ENCODE peak calls at places on chromosomes 16 and 17, in seven cellular contexts. B is testis, C is upper lobe of left lung, D is uterus, V is K562, P is body of pancreas, R is A549. F is an unnamed sample.

GRCh38 chr17:41967141-41967920 is 736 bp downstream of the CNP start:
- DNase-seq in B (peak), C (peak), D (no peak), V (peak), P (peak), R (no peak), F (peak)

GRCh38 chr16:66895999-66896398 is 15.7 kb downstream of the PDP2 start:
- DNase-seq in B (no peak), C (no peak), D (no peak), V (no peak), P (no peak), R (no peak), F (no peak)

GRCh38 chr16:57532251-57532625 is 4.1 kb downstream of the CCDC102A start:
- DNase-seq in B (peak), C (peak), D (peak), V (no peak), P (no peak), R (no peak), F (no peak)

GRCh38 chr17:9239260-9239820 is 218.0 kb downstream of the NTN1 start:
- DNase-seq in B (no peak), C (peak), D (no peak), V (no peak), P (peak), R (no peak), F (no peak)

GRCh38 chr16:77816293-77816692 is 27.9 kb downstream of the VAT1L start:
- DNase-seq in B (no peak), C (no peak), D (no peak), V (no peak), P (peak), R (no peak), F (no peak)

GRCh38 chr16:74717367-74717766 is 16.7 kb upstream of the MLKL start:
- DNase-seq in B (no peak), C (no peak), D (no peak), V (no peak), P (no peak), R (no peak), F (no peak)

GRCh38 chr17:76122411-76123126 is 18.5 kb downstream of the FOXJ1 start:
- DNase-seq in B (no peak), C (no peak), D (no peak), V (no peak), P (no peak), R (no peak), F (no peak)

GRCh38 chr16:85614338-85615013 is 1.4 kb downstream of the GSE1 start:
- DNase-seq in B (no peak), C (no peak), D (no peak), V (peak), P (peak), R (peak), F (peak)

GRCh38 chr17:3692346-3692745 is 3.6 kb downstream of the P2RX5 start:
- DNase-seq in B (no peak), C (no peak), D (no peak), V (no peak), P (no peak), R (no peak), F (peak)
- TF ChIP-seq POLR2A in B (no peak), C (no peak), D (no peak), V (no peak), P (no peak), R (no peak), F (no peak)

GRCh38 chr16:89107209-89107582 is 13.5 kb downstream of the ACSF3 start:
- DNase-seq in B (no peak), C (no peak), D (no peak), V (no peak), P (no peak), R (no peak), F (no peak)

GRCh38 chr16:89106533-89107208 is 13.0 kb downstream of the ACSF3 start:
- DNase-seq in B (no peak), C (no peak), D (no peak), V (no peak), P (no peak), R (no peak), F (no peak)

GRCh38 chr16:89104303-89104702 is 10.7 kb downstream of the ACSF3 start:
- DNase-seq in B (no peak), C (no peak), D (no peak), V (no peak), P (no peak), R (no peak), F (no peak)

GRCh38 chr16:89104930-89105571 is 11.4 kb downstream of the ACSF3 start:
- DNase-seq in B (no peak), C (no peak), D (no peak), V (no peak), P (no peak), R (no peak), F (no peak)

DNA sequence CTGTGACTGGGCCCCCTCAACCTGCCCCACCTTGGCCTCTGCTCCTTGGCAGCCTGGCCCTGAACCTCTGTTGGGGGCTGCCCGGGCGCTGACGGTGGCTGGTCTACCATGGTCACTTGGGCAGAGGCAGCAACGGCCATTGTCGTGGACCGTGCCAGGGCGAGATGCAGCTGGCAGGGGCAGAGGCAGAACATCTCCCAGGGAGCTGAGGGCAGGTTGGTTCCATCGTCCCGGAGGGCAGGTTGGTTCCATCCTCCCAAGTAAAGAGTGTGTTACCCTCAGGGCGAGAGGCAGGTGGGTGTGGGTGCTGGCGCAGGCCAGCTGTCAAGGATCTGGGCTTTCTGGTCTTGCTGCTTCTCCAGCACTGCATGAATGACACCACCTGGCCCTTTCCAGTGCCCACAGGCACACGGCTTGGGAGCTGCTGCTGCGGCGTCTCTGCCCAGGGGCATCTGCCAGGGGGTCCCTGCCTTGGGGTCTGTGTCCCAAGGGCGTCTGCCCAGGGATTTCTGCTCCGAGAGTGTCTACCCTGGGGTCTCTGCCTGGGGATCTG is 12.0 kb downstream of the ACSF3 start:
- DNase-seq in B (no peak), C (no peak), D (no peak), V (no peak), P (no peak), R (no peak), F (no peak)
- TF ChIP-seq POLR2A in B (no peak), C (no peak), D (no peak), V (no peak), P (no peak), R (no peak), F (no peak)

DNA sequence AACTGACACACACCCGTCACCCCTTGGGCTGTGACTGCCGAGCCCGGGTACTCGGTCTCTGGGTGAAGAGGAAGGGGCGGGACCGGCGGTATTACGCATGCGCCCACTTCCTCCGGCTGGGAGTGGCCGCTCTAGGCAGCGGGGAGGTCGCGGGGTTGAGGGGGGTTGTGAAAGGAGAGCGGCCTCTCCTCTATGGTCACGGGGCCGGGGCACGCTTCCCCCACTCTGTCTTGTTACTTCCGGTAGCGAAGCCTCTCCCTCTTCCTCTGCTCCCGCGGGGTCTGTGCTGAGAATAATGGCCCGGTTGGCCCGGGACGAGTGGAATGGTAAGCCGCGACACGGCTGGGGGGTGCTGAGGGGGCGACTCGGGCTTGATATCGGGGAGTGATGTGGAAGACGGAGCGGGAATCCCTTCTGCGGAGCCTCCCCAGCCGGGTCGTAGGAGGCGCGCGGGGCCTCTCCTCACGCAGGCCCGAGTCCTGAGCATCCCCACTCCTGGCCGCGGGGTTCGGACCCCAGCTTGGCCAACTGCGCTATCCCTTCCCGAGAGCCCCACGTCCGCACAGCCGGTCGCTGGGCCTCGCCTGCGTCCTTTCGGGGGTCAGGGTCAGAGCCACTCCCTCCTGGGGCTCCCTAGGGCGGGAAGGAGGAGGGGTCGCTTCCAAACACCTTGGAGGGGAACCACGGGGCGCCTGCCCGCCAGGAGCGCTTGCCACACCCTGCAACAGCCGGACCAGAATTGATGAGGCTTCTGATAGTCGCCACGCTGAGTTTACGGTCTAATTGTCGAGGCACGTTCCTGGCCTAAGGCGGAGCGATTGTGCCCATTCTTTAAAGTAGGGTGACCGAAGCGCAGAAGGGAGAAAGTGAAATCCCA is at the start of gene BFAR:
- DNase-seq in B (peak), C (peak), D (peak), V (peak), P (peak), R (peak), F (peak)
- TF ChIP-seq POLR2A in B (peak), C (peak), D (peak), V (peak), P (peak), R (peak), F (peak)

DNA sequence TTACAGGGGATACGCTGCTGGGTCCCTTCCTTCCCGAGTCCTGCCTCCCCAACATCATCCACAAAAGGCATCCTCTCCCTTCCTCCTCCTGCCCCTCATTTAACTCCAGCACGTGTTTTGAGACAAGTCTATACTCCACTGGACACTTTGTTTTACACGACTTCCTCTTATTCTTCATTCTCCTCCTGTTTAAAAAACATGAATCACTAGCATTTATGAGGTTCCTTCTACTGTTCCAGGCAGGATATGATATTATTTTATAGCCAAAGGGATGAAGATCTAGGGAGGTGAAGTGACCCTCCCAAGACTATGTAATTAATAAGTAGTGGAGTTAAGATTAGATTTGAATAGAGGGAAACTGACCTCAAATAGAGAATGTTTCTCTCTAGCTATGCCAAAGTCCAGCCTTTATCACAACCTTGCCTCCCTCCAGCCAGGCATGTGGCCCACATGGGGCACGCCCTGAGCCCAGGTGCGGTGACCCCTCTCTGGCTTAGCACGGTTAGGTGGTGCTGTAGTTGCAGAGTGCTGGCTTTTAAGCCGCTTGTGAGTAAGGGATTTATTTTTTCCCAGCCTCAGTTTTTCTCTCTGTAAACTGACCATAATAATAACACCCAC is 1.3 kb upstream of the HSD17B2 start:
- DNase-seq in B (no peak), C (no peak), D (no peak), V (no peak), P (no peak), R (no peak), F (no peak)
- TF ChIP-seq POLR2A in B (no peak), C (no peak), D (no peak), V (no peak), P (no peak), R (no peak), F (no peak)

GRCh38 chr17:49505854-49506253 is 10.8 kb downstream of the NGFR start:
- DNase-seq in B (peak), C (no peak), D (peak), V (no peak), P (no peak), R (no peak), F (no peak)

GRCh38 chr17:49506282-49506681 is 11.2 kb downstream of the NGFR start:
- DNase-seq in B (no peak), C (no peak), D (no peak), V (no peak), P (no peak), R (no peak), F (no peak)

GRCh38 chr17:49504369-49504768 is 9.3 kb downstream of the NGFR start:
- DNase-seq in B (no peak), C (no peak), D (no peak), V (no peak), P (no peak), R (no peak), F (no peak)

GRCh38 chr17:49501496-49501895 is 6.4 kb downstream of the NGFR start:
- DNase-seq in B (no peak), C (no peak), D (no peak), V (no peak), P (no peak), R (no peak), F (no peak)

GRCh38 chr17:49502258-49502657 is 7.2 kb downstream of the NGFR start:
- DNase-seq in B (no peak), C (no peak), D (no peak), V (no peak), P (no peak), R (no peak), F (no peak)
- TF ChIP-seq POLR2A in B (no peak), C (no peak), D (no peak), V (no peak), P (no peak), R (no peak), F (no peak)

DNA sequence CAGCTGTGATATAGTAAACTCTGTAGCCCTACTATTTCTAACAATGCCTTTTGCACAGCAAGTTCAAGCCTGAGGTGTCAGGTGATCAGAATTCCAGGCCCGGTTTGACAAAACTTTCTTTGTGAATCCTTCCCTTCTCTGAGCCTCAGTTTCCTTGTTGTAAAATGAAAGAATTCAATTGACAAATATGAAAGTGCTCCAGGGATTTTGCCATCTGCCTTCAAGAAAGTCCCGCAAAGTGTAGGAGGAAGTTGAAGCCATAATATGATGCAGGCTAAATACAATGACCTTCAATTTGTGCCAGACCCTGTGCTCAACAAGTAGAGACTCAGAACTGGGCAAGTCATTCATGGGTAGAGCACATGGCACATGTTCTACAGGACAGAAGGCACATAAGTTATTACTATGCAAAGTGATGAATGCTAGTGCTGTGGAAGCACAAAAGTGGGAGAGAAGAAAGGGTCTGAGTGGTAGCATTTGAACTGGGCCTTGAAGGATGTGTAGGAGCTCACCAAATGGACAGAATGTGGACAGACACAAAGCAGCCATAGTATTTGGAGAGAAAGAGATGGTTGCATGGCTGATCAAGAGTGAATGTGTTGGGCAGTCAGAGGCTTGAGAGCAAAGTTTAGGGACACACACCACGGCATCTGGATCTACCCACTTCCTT is 2.3 kb upstream of the SCIMP start:
- DNase-seq in B (no peak), C (no peak), D (no peak), V (no peak), P (no peak), R (no peak), F (no peak)
- TF ChIP-seq POLR2A in B (no peak), C (no peak), D (no peak), V (no peak), P (no peak), R (no peak), F (no peak)

GRCh38 chr16:17304124-17304813 is 166.5 kb downstream of the XYLT1 start:
- DNase-seq in B (no peak), C (peak), D (no peak), V (no peak), P (peak), R (no peak), F (no peak)
- TF ChIP-seq POLR2A in B (no peak), C (no peak), D (no peak), V (no peak), P (no peak), R (no peak), F (no peak)

GRCh38 chr17:74211141-74211928 is 2.0 kb upstream of the TTYH2 start:
- DNase-seq in B (no peak), C (no peak), D (no peak), V (no peak), P (no peak), R (no peak), F (no peak)
- TF ChIP-seq POLR2A in B (no peak), C (peak), D (no peak), V (peak), P (no peak), R (peak), F (no peak)

F was measured in erythroblast.